ENCODE peak calls at places on chromosomes 3 and 15, in five cellular contexts. Y is cardiac fibroblast; K is stimulated activated naive CD8-positive, alpha-beta T cell treated with anti-CD3 and anti-CD28 coated beads, Interleukin-15, amount 100 ng/mL, for 72 hours; B is ovary; I is dorsolateral prefrontal cortex. E is an unnamed sample.

GRCh38 chr3:184005981-184006507 is 11.6 kb downstream of the ABCC5 start:
- DNase-seq in Y (peak; percentile 14), K (peak; percentile 16), I (peak; percentile 57), B (peak; percentile 16), E (peak; percentile 23)

GRCh38 chr15:51706931-51707608 is 25.8 kb downstream of the SCG3 start:
- DNase-seq in K (no peak), Y (no peak), B (no peak), I (no peak), E (no peak)

GRCh38 chr3:134607054-134608022 is 43.5 kb downstream of the KY start:
- DNase-seq in B (no peak), I (no peak), K (no peak), Y (peak; percentile 82), E (no peak)

GRCh38 chr15:69992326-69992725 is 105.4 kb downstream of the TLE3 start:
- DNase-seq in I (no peak), K (no peak), B (no peak), Y (peak; percentile 29), E (no peak)

GRCh38 chr15:71085809-71086208 is 29.5 kb upstream of the THSD4 start:
- DNase-seq in B (no peak), I (no peak), Y (no peak), K (no peak), E (no peak)

GRCh38 chr3:191369081-191370010 is 39.0 kb upstream of the UTS2B start:
- DNase-seq in I (no peak), B (no peak), Y (peak; percentile 49), K (no peak), E (no peak)

GRCh38 chr15:70713547-70714414 is 49.6 kb downstream of the UACA start:
- DNase-seq in I (no peak), Y (peak; percentile 51), B (no peak), K (no peak), E (no peak)

GRCh38 chr15:35740761-35741160 is 194.8 kb upstream of the DPH6 start:
- DNase-seq in Y (peak; percentile 59), K (no peak), I (no peak), B (no peak), E (no peak)

GRCh38 chr15:85168642-85169173 is 187.1 kb downstream of the PDE8A start:
- DNase-seq in K (peak; percentile 49), Y (peak; percentile 31), B (no peak), I (no peak), E (peak; percentile 19)

GRCh38 chr3:188179006-188179966 is 25.3 kb downstream of the LPP start:
- DNase-seq in K (no peak), I (no peak), B (no peak), Y (peak; percentile 23), E (no peak)

GRCh38 chr3:46938118-46938517 is 38.4 kb downstream of the CCDC12 start:
- DNase-seq in K (no peak), B (no peak), I (no peak), Y (no peak), E (no peak)

GRCh38 chr15:39942101-39942752 is 8.3 kb downstream of the EIF2AK4 start:
- DNase-seq in I (no peak), K (no peak), Y (peak; percentile 65), B (no peak), E (no peak)

GRCh38 chr3:167450675-167451074 is 23.2 kb downstream of the SERPINI2 start:
- DNase-seq in Y (no peak), K (no peak), I (no peak), B (no peak), E (no peak)

GRCh38 chr3:190554197-190554596 is 40.3 kb downstream of the IL1RAP start:
- DNase-seq in Y (no peak), K (no peak), B (no peak), I (no peak), E (no peak)

GRCh38 chr3:42090973-42091731 is at the start of gene TRAK1:
- DNase-seq in B (peak; percentile 27), K (no peak), I (no peak), Y (peak; percentile 85), E (no peak)

GRCh38 chr3:120710359-120710758 is 28.3 kb upstream of the HGD start:
- DNase-seq in B (no peak), Y (no peak), I (no peak), K (no peak), E (no peak)

GRCh38 chr15:70029297-70029701 is 68.4 kb downstream of the TLE3 start:
- DNase-seq in I (no peak), Y (no peak), K (no peak), B (no peak), E (no peak)

GRCh38 chr15:55827204-55827603 is 84.3 kb upstream of the PRTG start:
- DNase-seq in B (no peak), Y (no peak), I (no peak), K (no peak), E (no peak)

GRCh38 chr3:189430166-189430565 is 201.0 kb upstream of the TP63 start:
- DNase-seq in B (no peak), K (no peak), Y (no peak), I (no peak), E (no peak)

GRCh38 chr15:74322558-74323180 is 44.8 kb downstream of the CYP11A1 start:
- DNase-seq in B (peak; percentile 75), I (peak; percentile 74), K (peak; percentile 75), Y (peak; percentile 69), E (peak; percentile 79)

GRCh38 chr3:173617490-173617889 is 219.9 kb downstream of the NLGN1 start:
- DNase-seq in Y (no peak), B (no peak), I (no peak), K (no peak), E (no peak)

E was measured in GM19239.